ENCODE peak calls at places on chromosomes 11 and 22, in six cellular contexts. F is H1, T is endothelial cell of umbilical vein, N is GM12878, W is HCT116, A is HepG2. Q is an unnamed sample.

GRCh38 chr22:27159716-27160295 is 502.4 kb downstream of the MIAT start:
- DNase-seq in F (no peak), T (no peak), W (no peak), N (no peak), A (no peak), Q (no peak)

GRCh38 chr11:19656140-19656541 is 56.5 kb upstream of the NAV2 start:
- DNase-seq in A (no peak), T (no peak), W (no peak), N (no peak), F (no peak), Q (no peak)

GRCh38 chr11:69791266-69791665 is 16.1 kb upstream of the FGF4 start:
- DNase-seq in T (no peak), A (no peak), W (no peak), N (no peak), F (no peak), Q (no peak)

GRCh38 chr22:46272196-46272595 is 4.4 kb downstream of the TTC38 start:
- DNase-seq in W (no peak), A (no peak), F (no peak), N (no peak), T (no peak), Q (no peak)

GRCh38 chr11:59172345-59173079 is 580 bp downstream of the DTX4 start:
- DNase-seq in A (peak; percentile 10), T (no peak), N (peak; percentile 60), W (no peak), F (peak; percentile 72), Q (no peak)

GRCh38 chr11:108983621-108984020 is 318.8 kb downstream of the DDX10 start:
- DNase-seq in T (no peak), N (no peak), W (no peak), F (no peak), A (no peak), Q (no peak)

GRCh38 chr11:346529-346928 is 22.8 kb upstream of the B4GALNT4 start:
- DNase-seq in A (no peak), N (no peak), F (no peak), T (no peak), W (no peak), Q (no peak)

GRCh38 chr11:11577246-11577855 is 44.5 kb downstream of the GALNT18 start:
- DNase-seq in A (no peak), W (no peak), T (peak; percentile 38), F (peak; percentile 24), N (no peak), Q (no peak)

GRCh38 chr11:75421035-75421602 is 11.9 kb downstream of the KLHL35 start:
- DNase-seq in W (no peak), T (no peak), F (no peak), N (no peak), A (no peak), Q (no peak)

GRCh38 chr11:78265326-78265725 is 76.6 kb downstream of the USP35 start:
- DNase-seq in W (no peak), A (no peak), F (no peak), N (no peak), T (no peak), Q (no peak)

GRCh38 chr11:75820636-75821035 is 5.6 kb downstream of the UVRAG start:
- DNase-seq in T (no peak), A (no peak), W (no peak), N (no peak), F (no peak), Q (no peak)

DNA sequence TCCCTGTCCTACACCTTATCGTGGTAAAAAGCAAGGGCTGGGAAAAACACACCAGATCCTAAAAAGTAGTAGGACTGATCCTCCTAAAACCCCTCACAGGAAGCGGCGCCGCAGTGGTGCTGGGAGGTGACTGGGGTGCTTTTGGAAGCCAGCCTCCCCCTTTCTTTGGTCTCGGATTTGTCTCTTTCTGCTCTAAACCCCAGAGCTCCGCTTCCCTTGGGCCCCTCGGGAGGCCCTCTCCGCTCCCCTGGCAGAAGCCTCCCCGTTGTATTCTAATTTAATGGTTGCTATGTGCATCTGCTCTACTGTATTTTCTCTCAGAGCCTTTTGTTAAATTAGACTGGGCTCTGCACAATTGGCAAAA is 587.8 kb downstream of the OPCML start:
- DNase-seq in N (no peak), T (no peak), A (no peak), W (no peak), F (no peak), Q (no peak)
- TF ChIP-seq EZH2 in N (no peak), T (no peak), A (no peak), W (no peak), F (peak; percentile 8), Q (no peak)

GRCh38 chr11:56843816-56844215 is 95.3 kb upstream of the OR9G4 start:
- DNase-seq in W (no peak), T (no peak), F (no peak), A (no peak), N (no peak), Q (no peak)

GRCh38 chr11:56845121-56845732 is 96.7 kb upstream of the OR9G4 start:
- DNase-seq in T (no peak), F (no peak), W (no peak), A (no peak), N (no peak), Q (no peak)

GRCh38 chr11:56846631-56847400 is 98.3 kb upstream of the OR9G4 start:
- DNase-seq in N (no peak), A (no peak), T (no peak), F (no peak), W (no peak), Q (no peak)

GRCh38 chr11:56842829-56843794 is 94.6 kb upstream of the OR9G4 start:
- DNase-seq in T (no peak), A (no peak), W (no peak), F (no peak), N (no peak), Q (no peak)

GRCh38 chr11:56841210-56841810 is 92.8 kb upstream of the OR9G4 start:
- DNase-seq in A (peak; percentile 52), F (peak; percentile 62), T (peak; percentile 64), W (peak; percentile 27), N (peak; percentile 7), Q (peak; percentile 34)
- TF ChIP-seq POLR2AphosphoS5 in A (no peak), F (no peak), T (no peak), W (no peak), N (no peak), Q (no peak)

GRCh38 chr11:66967670-66968425 is 7.3 kb upstream of the C11orf86 start:
- DNase-seq in A (no peak), T (peak; percentile 69), N (no peak), F (no peak), W (no peak), Q (no peak)

GRCh38 chr11:66971483-66971882 is 3.6 kb upstream of the C11orf86 start:
- DNase-seq in W (no peak), N (no peak), F (no peak), A (no peak), T (no peak), Q (no peak)

GRCh38 chr11:66969584-66970205 is 5.4 kb upstream of the C11orf86 start:
- DNase-seq in N (no peak), T (no peak), W (no peak), A (no peak), F (no peak), Q (no peak)

GRCh38 chr11:66970371-66970807 is 4.7 kb upstream of the C11orf86 start:
- DNase-seq in A (no peak), N (no peak), F (no peak), T (no peak), W (no peak), Q (no peak)

DNA sequence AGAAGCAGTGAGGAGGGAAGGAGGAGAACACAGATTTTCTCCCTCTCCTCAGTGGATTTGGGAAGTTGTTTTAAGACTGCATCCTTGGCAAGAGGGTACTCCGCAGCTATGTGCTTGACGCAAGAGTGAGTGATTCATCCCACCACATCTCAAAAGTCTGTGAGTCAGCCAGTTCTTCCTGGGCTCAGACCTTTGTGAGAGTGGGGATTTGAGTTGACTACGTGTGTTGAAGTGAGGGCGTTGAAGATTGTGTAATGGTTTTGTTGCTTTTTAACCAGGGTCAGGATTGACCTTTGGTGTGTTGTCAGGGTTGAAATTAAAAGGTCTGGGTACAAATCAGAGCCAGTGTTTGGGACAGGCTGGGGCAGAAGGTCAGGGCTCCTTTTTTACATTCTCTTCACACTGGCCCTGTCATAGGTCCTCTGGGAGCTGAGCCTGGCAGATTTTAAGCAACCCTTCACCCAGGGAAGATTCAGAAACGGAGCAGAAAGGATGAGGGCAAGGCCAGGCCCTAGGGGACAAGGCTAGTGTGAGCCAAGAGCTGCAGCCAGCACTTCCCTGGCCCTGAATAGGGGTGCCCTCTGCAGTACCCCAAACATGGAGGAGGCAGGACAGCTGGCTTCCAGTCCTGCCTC is 4.2 kb upstream of the C11orf86 start:
- DNase-seq in W (peak; percentile 89), A (peak; percentile 95), T (peak; percentile 74), F (no peak), N (no peak), Q (no peak)
- H3K9ac ChIP-seq in W (peak overlapping the region; percentile 33), A (peak overlapping the region; percentile 21), T (peak overlapping the region; percentile 22), F (no peak overlapping the region), N (no peak overlapping the region), Q (no peak overlapping the region)

DNA sequence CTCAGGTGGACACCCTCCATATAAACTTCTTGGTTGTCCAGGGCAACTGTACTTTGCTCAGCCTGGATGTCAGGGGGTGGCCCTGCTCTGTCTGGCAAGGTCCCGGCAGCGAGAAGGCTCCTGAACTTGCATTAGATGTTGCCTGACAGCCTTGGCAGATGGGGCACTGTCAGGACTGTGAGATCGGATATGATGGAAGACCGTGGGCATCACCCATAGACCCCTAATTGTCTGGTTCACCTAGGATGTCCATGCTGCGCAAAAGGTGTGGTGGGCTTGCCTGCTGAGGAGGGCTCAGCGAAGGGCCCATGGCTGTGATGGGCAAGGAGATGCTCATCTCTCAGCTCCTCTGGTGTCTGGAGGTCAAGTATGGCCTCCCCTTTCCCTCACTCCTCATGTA is 62.7 kb downstream of the MYO18B start:
- DNase-seq in N (no peak), A (no peak), T (no peak), F (no peak), W (no peak), Q (no peak)
- TF ChIP-seq EZH2 in N (no peak), A (no peak), T (no peak), F (no peak), W (no peak), Q (no peak)

DNA sequence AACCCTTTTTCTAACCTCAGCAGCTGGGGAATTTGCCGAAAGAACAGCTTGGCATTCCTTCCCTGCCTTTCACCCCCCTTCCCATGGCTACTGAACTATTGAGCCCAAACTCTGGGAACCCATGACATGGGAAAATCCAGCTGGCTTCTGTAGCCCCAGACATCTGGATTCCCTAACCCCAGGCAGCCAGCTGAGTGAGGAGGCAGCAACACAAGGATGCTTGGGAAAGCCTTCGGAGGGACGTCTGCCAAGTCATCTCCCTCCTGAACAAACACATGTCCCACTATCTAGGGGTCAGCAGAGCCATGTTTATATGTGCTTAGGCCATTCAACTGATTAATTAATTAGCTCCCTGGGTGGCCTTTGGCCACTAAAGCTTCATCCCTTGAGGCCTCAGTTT is 21.6 kb downstream of the LRRC55 start:
- DNase-seq in T (peak; percentile 60), F (no peak), W (no peak), N (no peak), A (no peak), Q (no peak)
- TF ChIP-seq POLR2AphosphoS5 in T (no peak), F (no peak), W (no peak), N (no peak), A (no peak), Q (no peak)

Q was measured in SK-N-MC.